ENCODE peak calls at places on chromosomes 13 and 19, in four cellular contexts. One of them, this sample, is unnamed.

GRCh38 chr13:22061371-22061805 is 390.5 kb downstream of the FGF9 start:
- DNase-seq in heart right ventricle: no peak
- DNase-seq in left ventricle myocardium inferior: no peak
- DNase-seq in A549: no peak
- DNase-seq in this sample: no peak

GRCh38 chr19:35715981-35716734 is 1.6 kb upstream of the KMT2B start:
- DNase-seq in heart right ventricle: peak
- DNase-seq in left ventricle myocardium inferior: peak
- DNase-seq in A549: peak
- DNase-seq in this sample: no peak

GRCh38 chr19:36363845-36364244 is 15.2 kb downstream of the ZFP14 start:
- DNase-seq in heart right ventricle: no peak
- DNase-seq in left ventricle myocardium inferior: no peak
- DNase-seq in A549: no peak
- DNase-seq in this sample: no peak

GRCh38 chr13:74554581-74555290 is 420.5 kb upstream of the KLF12 start:
- DNase-seq in heart right ventricle: no peak
- DNase-seq in left ventricle myocardium inferior: no peak
- DNase-seq in A549: no peak
- DNase-seq in this sample: no peak

GRCh38 chr13:90640976-90641375 is 706.5 kb upstream of the MIR17HG start:
- DNase-seq in heart right ventricle: no peak
- DNase-seq in left ventricle myocardium inferior: no peak
- DNase-seq in A549: no peak
- DNase-seq in this sample: peak

GRCh38 chr13:43874512-43875092 is 4.9 kb downstream of the CCDC122 start:
- DNase-seq in heart right ventricle: no peak
- DNase-seq in left ventricle myocardium inferior: no peak
- DNase-seq in A549: peak
- DNase-seq in this sample: peak

GRCh38 chr19:4707956-4708650 is 15.5 kb downstream of the DPP9 start:
- DNase-seq in heart right ventricle: peak
- DNase-seq in left ventricle myocardium inferior: peak
- DNase-seq in A549: no peak
- DNase-seq in this sample: peak

GRCh38 chr13:34748561-34748960 is 193.5 kb upstream of the NBEA start:
- DNase-seq in heart right ventricle: no peak
- DNase-seq in left ventricle myocardium inferior: no peak
- DNase-seq in A549: no peak
- DNase-seq in this sample: no peak

GRCh38 chr19:10517760-10518443 is 655 bp upstream of the S1PR5 start:
- DNase-seq in heart right ventricle: peak
- DNase-seq in left ventricle myocardium inferior: no peak
- DNase-seq in A549: peak
- DNase-seq in this sample: no peak

GRCh38 chr13:100573121-100573520 is 15.5 kb downstream of the GGACT start:
- DNase-seq in heart right ventricle: peak
- DNase-seq in left ventricle myocardium inferior: peak
- DNase-seq in A549: peak
- DNase-seq in this sample: peak

GRCh38 chr19:2962018-2962670 is 15.2 kb upstream of the TLE6 start:
- DNase-seq in heart right ventricle: no peak
- DNase-seq in left ventricle myocardium inferior: no peak
- DNase-seq in A549: peak
- DNase-seq in this sample: peak

GRCh38 chr13:46543307-46543706 is 9.7 kb upstream of the LRCH1 start:
- DNase-seq in heart right ventricle: no peak
- DNase-seq in left ventricle myocardium inferior: no peak
- DNase-seq in A549: no peak
- DNase-seq in this sample: no peak

GRCh38 chr13:46542833-46543232 is 10.1 kb upstream of the LRCH1 start:
- DNase-seq in heart right ventricle: no peak
- DNase-seq in left ventricle myocardium inferior: no peak
- DNase-seq in A549: no peak
- DNase-seq in this sample: no peak

GRCh38 chr13:46544208-46544607 is 8.8 kb upstream of the LRCH1 start:
- DNase-seq in heart right ventricle: no peak
- DNase-seq in left ventricle myocardium inferior: no peak
- DNase-seq in A549: no peak
- DNase-seq in this sample: no peak

GRCh38 chr13:46544811-46545210 is 8.2 kb upstream of the LRCH1 start:
- DNase-seq in heart right ventricle: no peak
- DNase-seq in left ventricle myocardium inferior: no peak
- DNase-seq in A549: no peak
- DNase-seq in this sample: no peak

DNA sequence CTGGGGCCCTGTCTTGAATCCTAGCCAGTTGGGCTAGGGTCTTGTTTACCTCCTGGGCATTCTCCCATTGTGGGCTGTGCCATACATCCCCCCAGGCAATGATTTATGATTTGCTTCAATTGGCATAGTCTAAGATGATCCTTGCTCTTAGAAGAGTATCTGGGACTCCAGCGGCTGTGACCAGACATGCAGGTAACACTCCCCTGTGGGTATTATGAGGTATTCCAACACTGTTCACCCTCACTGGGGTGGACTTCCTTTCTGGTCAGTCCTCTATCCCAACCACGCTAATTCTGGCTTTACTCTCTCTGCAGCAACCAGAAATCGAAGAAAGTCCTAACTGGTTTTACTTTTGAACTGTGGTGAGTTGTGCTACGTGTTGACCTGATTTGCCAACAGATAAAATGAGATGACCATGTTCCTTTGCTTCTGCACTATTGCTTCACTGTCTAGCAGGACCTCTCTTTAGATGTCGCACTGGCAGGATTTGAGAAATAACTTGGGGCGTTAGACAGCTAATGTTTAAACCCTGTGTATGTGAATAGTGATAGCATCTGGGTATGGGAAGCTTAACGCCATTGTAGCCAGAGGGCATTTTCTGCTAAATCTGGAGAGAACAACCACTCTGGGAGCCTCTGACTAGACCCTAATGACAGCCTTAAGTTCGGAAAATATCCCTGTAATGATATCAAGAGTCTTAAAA is 6.7 kb upstream of the LRCH1 start:
- DNase-seq in heart right ventricle: no peak
- DNase-seq in left ventricle myocardium inferior: no peak
- DNase-seq in A549: no peak
- DNase-seq in this sample: no peak
- H3K4me3 ChIP-seq in heart right ventricle: no peak
- H3K4me3 ChIP-seq in left ventricle myocardium inferior: no peak
- H3K4me3 ChIP-seq in A549: no peak
- H3K4me3 ChIP-seq in this sample: no peak

GRCh38 chr13:27712421-27712820 is 79.9 kb upstream of the GSX1 start:
- DNase-seq in heart right ventricle: peak
- DNase-seq in left ventricle myocardium inferior: no peak
- DNase-seq in A549: no peak
- DNase-seq in this sample: peak
- TF ChIP-seq CTCF in heart right ventricle: peak
- TF ChIP-seq CTCF in left ventricle myocardium inferior: peak
- TF ChIP-seq CTCF in A549: no peak
- TF ChIP-seq CTCF in this sample: no peak

GRCh38 chr19:32189956-32190706 is 155.3 kb upstream of the ZNF507 start:
- DNase-seq in heart right ventricle: no peak
- DNase-seq in left ventricle myocardium inferior: no peak
- DNase-seq in A549: no peak
- DNase-seq in this sample: no peak
- H3K4me3 ChIP-seq in heart right ventricle: no peak
- H3K4me3 ChIP-seq in left ventricle myocardium inferior: no peak
- H3K4me3 ChIP-seq in A549: no peak
- H3K4me3 ChIP-seq in this sample: no peak

GRCh38 chr19:1606138-1606651 is 933 bp upstream of the UQCR11 start:
- DNase-seq in heart right ventricle: no peak
- DNase-seq in left ventricle myocardium inferior: no peak
- DNase-seq in A549: no peak
- DNase-seq in this sample: no peak
- TF ChIP-seq CTCF in heart right ventricle: no peak
- TF ChIP-seq CTCF in left ventricle myocardium inferior: no peak
- TF ChIP-seq CTCF in A549: no peak
- TF ChIP-seq CTCF in this sample: no peak

GRCh38 chr13:26698392-26699196 is 62.0 kb downstream of the GPR12 start:
- DNase-seq in heart right ventricle: peak
- DNase-seq in left ventricle myocardium inferior: peak
- DNase-seq in A549: peak
- DNase-seq in this sample: peak
- H3K4me3 ChIP-seq in heart right ventricle: peak
- H3K4me3 ChIP-seq in left ventricle myocardium inferior: peak
- H3K4me3 ChIP-seq in A549: no peak
- H3K4me3 ChIP-seq in this sample: peak

GRCh38 chr19:28150129-28150528 is 1062.8 kb downstream of the UQCRFS1 start:
- DNase-seq in heart right ventricle: no peak
- DNase-seq in left ventricle myocardium inferior: no peak
- DNase-seq in A549: no peak
- DNase-seq in this sample: no peak
- TF ChIP-seq CTCF in heart right ventricle: no peak
- TF ChIP-seq CTCF in left ventricle myocardium inferior: no peak
- TF ChIP-seq CTCF in A549: no peak
- TF ChIP-seq CTCF in this sample: no peak

GRCh38 chr19:1489463-1489971 is 633 bp downstream of the PCSK4 start:
- DNase-seq in heart right ventricle: no peak
- DNase-seq in left ventricle myocardium inferior: no peak
- DNase-seq in A549: no peak
- DNase-seq in this sample: no peak

GRCh38 chr19:1491114-1491848 is at the start of gene REEP6:
- DNase-seq in heart right ventricle: no peak
- DNase-seq in left ventricle myocardium inferior: no peak
- DNase-seq in A549: no peak
- DNase-seq in this sample: no peak

GRCh38 chr19:1490311-1491113 is at the start of gene PCSK4:
- DNase-seq in heart right ventricle: peak
- DNase-seq in left ventricle myocardium inferior: peak
- DNase-seq in A549: peak
- DNase-seq in this sample: peak

GRCh38 chr19:1488282-1488601 is 1.9 kb downstream of the PCSK4 start:
- DNase-seq in heart right ventricle: no peak
- DNase-seq in left ventricle myocardium inferior: no peak
- DNase-seq in A549: no peak
- DNase-seq in this sample: no peak

DNA sequence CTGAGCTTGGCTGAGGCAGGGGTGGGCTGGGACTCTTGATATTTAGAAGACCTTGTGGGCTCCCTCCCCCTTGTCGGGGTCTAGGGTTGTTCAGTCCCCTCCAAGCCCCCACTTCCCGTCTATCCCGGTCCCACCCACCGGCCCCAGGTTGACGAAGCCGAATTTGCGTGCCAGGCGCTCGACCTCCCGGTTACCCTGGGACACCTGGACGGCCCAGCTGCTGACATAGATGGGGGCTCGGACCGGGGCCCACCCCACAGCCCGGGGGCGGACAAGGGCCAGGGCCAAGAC is 185 bp downstream of the PCSK4 start:
- DNase-seq in heart right ventricle: no peak
- DNase-seq in left ventricle myocardium inferior: no peak
- DNase-seq in A549: no peak
- DNase-seq in this sample: no peak
- H3K4me3 ChIP-seq in heart right ventricle: peak
- H3K4me3 ChIP-seq in left ventricle myocardium inferior: peak
- H3K4me3 ChIP-seq in A549: peak
- H3K4me3 ChIP-seq in this sample: peak

GRCh38 chr19:45960595-45961235 is 12.9 kb downstream of the NOVA2 start:
- DNase-seq in heart right ventricle: no peak
- DNase-seq in left ventricle myocardium inferior: no peak
- DNase-seq in A549: no peak
- DNase-seq in this sample: no peak
- TF ChIP-seq CTCF in heart right ventricle: no peak
- TF ChIP-seq CTCF in left ventricle myocardium inferior: no peak
- TF ChIP-seq CTCF in A549: no peak
- TF ChIP-seq CTCF in this sample: no peak

This sample was measured in fibroblast of the aortic adventitia.